ENCODE peak calls at places on chromosomes 5 and 9, in six cellular contexts. Y is body of pancreas; G is thoracic aorta; P is CD8-positive, alpha-beta T cell; T is right lobe of liver; A is HepG2. O is an unnamed sample.

GRCh38 chr5:148683651-148684050 is 29.3 kb upstream of the HTR4 start:
- ATAC-seq in Y (no peak), G (no peak), P (no peak), T (no peak), A (no peak), O (no peak)

GRCh38 chr9:133384736-133385321 is 8.7 kb downstream of the STKLD1 start:
- ATAC-seq in Y (no peak), G (no peak), P (no peak), T (no peak), A (peak), O (no peak)

GRCh38 chr5:146345578-146346366 is 7.1 kb downstream of the POU4F3 start:
- ATAC-seq in Y (no peak), G (no peak), P (no peak), T (no peak), A (no peak), O (no peak)

GRCh38 chr5:157198277-157199058 is 17.8 kb downstream of the ITK start:
- ATAC-seq in Y (no peak), G (no peak), P (peak), T (no peak), A (no peak), O (no peak)

GRCh38 chr5:112381521-112381920 is 37.6 kb downstream of the EPB41L4A start:
- ATAC-seq in Y (no peak), G (no peak), P (no peak), T (peak), A (no peak), O (no peak)

GRCh38 chr5:178527458-178528307 is 62.5 kb downstream of the COL23A1 start:
- ATAC-seq in Y (no peak), G (no peak), P (no peak), T (no peak), A (no peak), O (peak)

GRCh38 chr5:36901856-36902255 is 25.3 kb downstream of the NIPBL start:
- ATAC-seq in Y (no peak), G (no peak), P (no peak), T (no peak), A (no peak), O (no peak)

GRCh38 chr9:121956808-121957207 is 136.3 kb downstream of the TTLL11 start:
- ATAC-seq in Y (no peak), G (no peak), P (no peak), T (no peak), A (no peak), O (no peak)

GRCh38 chr5:149687789-149688188 is 42.3 kb upstream of the PPARGC1B start:
- ATAC-seq in Y (no peak), G (no peak), P (no peak), T (peak), A (no peak), O (no peak)

GRCh38 chr5:91357012-91357634 is 26.0 kb downstream of the ARRDC3 start:
- ATAC-seq in Y (peak), G (no peak), P (no peak), T (peak), A (peak), O (no peak)

GRCh38 chr9:106218427-106218826 is 524.1 kb downstream of the TMEM38B start:
- ATAC-seq in Y (no peak), G (no peak), P (no peak), T (no peak), A (no peak), O (no peak)

GRCh38 chr5:146069780-146070099 is 35.6 kb downstream of the PLAC8L1 start:
- ATAC-seq in Y (no peak), G (no peak), P (no peak), T (no peak), A (no peak), O (no peak)

GRCh38 chr5:102511666-102512065 is 12.9 kb upstream of the SLCO6A1 start:
- ATAC-seq in Y (no peak), G (no peak), P (no peak), T (no peak), A (no peak), O (no peak)

GRCh38 chr5:156556666-156557401 is 229.9 kb downstream of the SGCD start:
- ATAC-seq in Y (no peak), G (no peak), P (no peak), T (no peak), A (no peak), O (no peak)

GRCh38 chr9:111481885-111482636 is 2.1 kb downstream of the ECPAS start:
- ATAC-seq in Y (no peak), G (no peak), P (no peak), T (no peak), A (peak), O (no peak)

GRCh38 chr5:8019719-8020218 is 150.8 kb downstream of the MTRR start:
- ATAC-seq in Y (no peak), G (no peak), P (no peak), T (no peak), A (no peak), O (no peak)

GRCh38 chr9:72038408-72038807 is 22.0 kb downstream of the C9orf57 start:
- ATAC-seq in Y (no peak), G (no peak), P (no peak), T (no peak), A (no peak), O (peak)

DNA sequence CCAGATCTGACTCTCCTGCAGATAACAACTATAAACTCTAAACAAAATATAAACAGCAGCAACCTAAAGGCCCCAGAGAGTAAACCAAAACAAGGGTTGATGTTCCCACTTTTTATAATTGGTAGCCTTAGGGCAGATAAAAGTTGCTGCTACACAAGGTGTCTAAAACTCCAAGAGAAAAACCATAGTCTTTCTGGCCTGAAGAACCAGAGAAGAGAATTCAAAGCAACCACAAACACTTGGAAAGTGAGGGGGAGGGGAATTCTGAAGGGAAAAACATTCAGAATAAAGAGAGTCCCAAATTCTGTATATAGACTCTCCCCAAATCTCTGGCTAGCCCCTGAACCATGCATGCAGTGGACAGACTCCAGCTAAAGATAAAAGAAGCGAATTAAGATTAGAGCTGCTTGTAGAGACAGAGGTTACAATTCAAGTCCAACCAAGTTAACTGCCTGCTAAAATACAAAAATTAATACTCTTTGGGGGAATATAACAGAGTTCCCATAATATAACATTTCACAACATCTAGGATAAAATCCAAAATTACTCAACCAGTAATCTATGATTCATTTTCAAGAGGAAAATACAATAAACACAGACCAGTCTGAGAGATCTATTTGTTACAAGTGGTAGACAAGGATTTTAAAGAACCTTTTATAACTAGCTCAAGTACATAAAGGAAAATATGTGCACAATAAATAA is 37.5 kb upstream of the RGMB start:
- ATAC-seq in Y (no peak), G (no peak), P (no peak), T (no peak), A (no peak), O (peak)
- H3K27ac ChIP-seq in Y (no peak), G (no peak), P (no peak), T (no peak), A (no peak), O (no peak)

DNA sequence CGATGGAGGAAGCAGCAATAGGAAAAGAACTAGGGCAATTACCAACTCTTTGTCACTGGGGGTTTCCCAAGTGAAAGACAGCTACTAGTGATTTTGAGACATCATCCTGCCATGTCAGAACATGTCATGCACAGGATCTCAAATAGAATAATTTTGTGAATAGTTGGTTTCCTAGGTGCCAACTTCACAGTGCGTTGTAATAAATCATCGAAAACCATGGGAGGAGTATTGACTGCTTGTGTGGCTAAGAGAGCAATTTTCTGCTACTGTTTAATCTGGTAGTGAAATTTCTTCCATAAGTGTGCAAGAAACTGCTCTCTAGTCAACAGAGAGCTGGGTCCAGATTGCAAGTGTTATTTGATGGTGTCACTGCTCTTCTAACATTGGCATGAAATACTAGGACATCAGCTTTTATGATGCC is 168.6 kb downstream of the NNT start:
- ATAC-seq in Y (no peak), G (no peak), P (no peak), T (no peak), A (no peak), O (no peak)
- H3K27ac ChIP-seq in Y (no peak), G (no peak), P (no peak), T (no peak), A (no peak), O (no peak)

GRCh38 chr5:159182691-159183090 is 26.7 kb downstream of the RNF145 start:
- ATAC-seq in Y (no peak), G (no peak), P (no peak), T (peak), A (peak), O (no peak)

GRCh38 chr5:159183247-159183646 is 26.1 kb downstream of the RNF145 start:
- ATAC-seq in Y (no peak), G (no peak), P (no peak), T (no peak), A (peak), O (no peak)

GRCh38 chr5:159179556-159180305 is 29.6 kb downstream of the RNF145 start:
- ATAC-seq in Y (no peak), G (no peak), P (no peak), T (no peak), A (no peak), O (no peak)

GRCh38 chr5:159178978-159179377 is 30.4 kb downstream of the RNF145 start:
- ATAC-seq in Y (peak), G (peak), P (peak), T (peak), A (no peak), O (no peak)

GRCh38 chr5:159181152-159181551 is 28.2 kb downstream of the RNF145 start:
- ATAC-seq in Y (no peak), G (no peak), P (no peak), T (no peak), A (no peak), O (no peak)
- H3K27ac ChIP-seq in Y (no peak), G (no peak), P (no peak), T (no peak), A (no peak), O (no peak)

GRCh38 chr5:19927919-19928318 is 60.1 kb downstream of the CDH18 start:
- ATAC-seq in Y (no peak), G (no peak), P (no peak), T (peak), A (peak), O (no peak)
- H3K27ac ChIP-seq in Y (no peak), G (no peak), P (no peak), T (no peak), A (no peak), O (no peak)

GRCh38 chr9:16619897-16620296 is 250.6 kb downstream of the BNC2 start:
- ATAC-seq in Y (no peak), G (no peak), P (no peak), T (no peak), A (no peak), O (no peak)
- H3K27ac ChIP-seq in Y (no peak), G (no peak), P (no peak), T (no peak), A (no peak), O (no peak)

DNA sequence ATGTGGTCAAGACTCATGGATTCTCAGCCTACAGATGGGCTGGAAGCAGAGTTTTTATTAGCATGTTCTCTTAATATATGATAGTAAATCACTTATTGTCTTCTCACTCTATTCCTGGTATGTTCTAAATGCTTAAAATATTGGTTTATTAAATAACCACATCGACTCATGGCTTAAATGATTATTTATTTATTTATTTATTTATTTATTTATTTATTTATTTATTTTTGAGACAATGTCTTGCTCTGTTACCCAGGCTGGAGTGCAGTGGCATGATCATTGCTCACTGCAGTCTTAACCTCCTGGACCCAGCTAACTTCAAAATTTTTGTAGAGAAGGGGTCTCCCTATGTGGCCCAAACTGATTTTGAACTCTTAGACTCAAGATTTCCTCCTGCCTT is 457.2 kb upstream of the TNC start:
- ATAC-seq in Y (no peak), G (no peak), P (no peak), T (no peak), A (no peak), O (no peak)
- H3K27ac ChIP-seq in Y (no peak), G (no peak), P (no peak), T (no peak), A (no peak), O (no peak)

GRCh38 chr9:114370251-114370984 is 17.4 kb downstream of the AKNA start:
- ATAC-seq in Y (no peak), G (no peak), P (no peak), T (no peak), A (no peak), O (no peak)
- H3K27ac ChIP-seq in Y (no peak), G (peak), P (peak), T (no peak), A (no peak), O (no peak)